ENCODE peak calls at places on chromosomes 13 and 19, in six cellular contexts. O is HEK293T; S is stimulated activated CD4-positive, alpha-beta T cell treated with anti-CD3 and anti-CD28 coated beads, Interleukin-4, amount 100 ng/mL, for 4 hours; V is nucleus accumbens; T is type B pancreatic cell; D is GOT3. Q is an unnamed sample.

GRCh38 chr13:31310781-31311180 is 111.0 kb downstream of the B3GLCT start:
- DNase-seq in O (no peak), S (no peak), V (no peak), T (no peak), D (no peak), Q (no peak)

GRCh38 chr13:41601718-41602445 is 144.5 kb downstream of the RGCC start:
- DNase-seq in O (no peak), S (no peak), V (no peak), T (no peak), D (no peak), Q (no peak)

GRCh38 chr13:105956891-105957290 is 578.6 kb downstream of the EFNB2 start:
- DNase-seq in O (no peak), S (no peak), V (no peak), T (no peak), D (no peak), Q (no peak)

GRCh38 chr13:45167611-45168554 is 33.0 kb downstream of the KCTD4 start:
- DNase-seq in O (no peak), S (no peak), V (no peak), T (no peak), D (no peak), Q (no peak)

GRCh38 chr19:35460608-35461007 is 12.6 kb downstream of the FFAR2 start:
- DNase-seq in O (no peak), S (no peak), V (no peak), T (no peak), D (no peak), Q (no peak)

GRCh38 chr19:1240925-1241324 is 626 bp upstream of the ATP5F1D start:
- DNase-seq in O (no peak), S (no peak), V (no peak), T (no peak), D (no peak), Q (no peak)

GRCh38 chr13:35392768-35393167 is 83.7 kb downstream of the MAB21L1 start:
- DNase-seq in O (no peak), S (no peak), V (no peak), T (no peak), D (no peak), Q (peak)

GRCh38 chr19:20860339-20860738 is 62.7 kb upstream of the ZNF85 start:
- DNase-seq in O (no peak), S (no peak), V (no peak), T (no peak), D (no peak), Q (no peak)

GRCh38 chr19:33490041-33490451 is 31.5 kb downstream of the PEPD start:
- DNase-seq in O (no peak), S (no peak), V (no peak), T (no peak), D (no peak), Q (no peak)

GRCh38 chr13:91576590-91576989 is 178.2 kb downstream of the GPC5 start:
- DNase-seq in O (peak), S (no peak), V (no peak), T (no peak), D (no peak), Q (no peak)